ENCODE peak calls at places on chromosomes 2 and 18, in nine cellular contexts. One of them, this sample, is unnamed.
A peak's percentile ranks its signal among the peaks of the same experiment; 100 is the strongest.

GRCh38 chr2:6184532-6185302 is 492.5 kb downstream of the SOX11 start:
- DNase-seq in GM12878: no peak
- DNase-seq in HepG2: peak; percentile 15
- DNase-seq in K562: no peak
- DNase-seq in sigmoid colon: no peak
- DNase-seq in SK-N-SH: peak; percentile 26
- DNase-seq in transverse colon: no peak
- DNase-seq in upper lobe of left lung: no peak
- DNase-seq in stomach: no peak
- DNase-seq in this sample: no peak

GRCh38 chr2:120539937-120540718 is 194.2 kb downstream of the INHBB start:
- DNase-seq in GM12878: no peak
- DNase-seq in HepG2: peak; percentile 94
- DNase-seq in K562: no peak
- DNase-seq in sigmoid colon: peak; percentile 77
- DNase-seq in SK-N-SH: peak; percentile 45
- DNase-seq in transverse colon: peak; percentile 21
- DNase-seq in upper lobe of left lung: peak; percentile 68
- DNase-seq in stomach: no peak
- DNase-seq in this sample: no peak

GRCh38 chr18:9494778-9495302 is 19.5 kb downstream of the RALBP1 start:
- DNase-seq in GM12878: peak; percentile 56
- DNase-seq in HepG2: no peak
- DNase-seq in K562: no peak
- DNase-seq in sigmoid colon: no peak
- DNase-seq in SK-N-SH: no peak
- DNase-seq in transverse colon: no peak
- DNase-seq in upper lobe of left lung: no peak
- DNase-seq in stomach: no peak
- DNase-seq in this sample: no peak

GRCh38 chr2:239727776-239728600 is 297.2 kb downstream of the NDUFA10 start:
- DNase-seq in GM12878: no peak
- DNase-seq in HepG2: no peak
- DNase-seq in K562: no peak
- DNase-seq in sigmoid colon: peak; percentile 46
- DNase-seq in SK-N-SH: no peak
- DNase-seq in transverse colon: no peak
- DNase-seq in upper lobe of left lung: no peak
- DNase-seq in stomach: no peak
- DNase-seq in this sample: no peak

GRCh38 chr18:76451475-76452331 is 43.3 kb downstream of the ZNF516 start:
- DNase-seq in GM12878: no peak
- DNase-seq in HepG2: no peak
- DNase-seq in K562: no peak
- DNase-seq in sigmoid colon: peak; percentile 63
- DNase-seq in SK-N-SH: no peak
- DNase-seq in transverse colon: no peak
- DNase-seq in upper lobe of left lung: peak; percentile 21
- DNase-seq in stomach: no peak
- DNase-seq in this sample: no peak

GRCh38 chr2:132670104-132670960 is at the start of gene LYPD1:
- DNase-seq in GM12878: no peak
- DNase-seq in HepG2: no peak
- DNase-seq in K562: no peak
- DNase-seq in sigmoid colon: peak; percentile 59
- DNase-seq in SK-N-SH: peak; percentile 51
- DNase-seq in transverse colon: no peak
- DNase-seq in upper lobe of left lung: no peak
- DNase-seq in stomach: no peak
- DNase-seq in this sample: no peak

GRCh38 chr18:54075681-54076080 is 148.8 kb downstream of the MBD2 start:
- DNase-seq in GM12878: no peak
- DNase-seq in HepG2: no peak
- DNase-seq in K562: no peak
- DNase-seq in sigmoid colon: no peak
- DNase-seq in SK-N-SH: no peak
- DNase-seq in transverse colon: no peak
- DNase-seq in upper lobe of left lung: no peak
- DNase-seq in stomach: no peak
- DNase-seq in this sample: no peak

GRCh38 chr2:45845566-45845965 is 194.1 kb downstream of the PRKCE start:
- DNase-seq in GM12878: no peak
- DNase-seq in HepG2: no peak
- DNase-seq in K562: no peak
- DNase-seq in sigmoid colon: no peak
- DNase-seq in SK-N-SH: peak; percentile 57
- DNase-seq in transverse colon: no peak
- DNase-seq in upper lobe of left lung: no peak
- DNase-seq in stomach: no peak
- DNase-seq in this sample: no peak

GRCh38 chr2:47010176-47010575 is 94.6 kb upstream of the MCFD2 start:
- DNase-seq in GM12878: no peak
- DNase-seq in HepG2: no peak
- DNase-seq in K562: no peak
- DNase-seq in sigmoid colon: no peak
- DNase-seq in SK-N-SH: no peak
- DNase-seq in transverse colon: no peak
- DNase-seq in upper lobe of left lung: no peak
- DNase-seq in stomach: no peak
- DNase-seq in this sample: no peak

GRCh38 chr18:51275712-51276473 is 78.4 kb upstream of the MEX3C start:
- DNase-seq in GM12878: no peak
- DNase-seq in HepG2: no peak
- DNase-seq in K562: no peak
- DNase-seq in sigmoid colon: no peak
- DNase-seq in SK-N-SH: no peak
- DNase-seq in transverse colon: peak; percentile 20
- DNase-seq in upper lobe of left lung: no peak
- DNase-seq in stomach: peak; percentile 29
- DNase-seq in this sample: no peak

GRCh38 chr2:64862001-64862397 is 127.2 kb upstream of the SLC1A4 start:
- DNase-seq in GM12878: no peak
- DNase-seq in HepG2: no peak
- DNase-seq in K562: no peak
- DNase-seq in sigmoid colon: no peak
- DNase-seq in SK-N-SH: no peak
- DNase-seq in transverse colon: no peak
- DNase-seq in upper lobe of left lung: no peak
- DNase-seq in stomach: no peak
- DNase-seq in this sample: no peak

GRCh38 chr2:64861338-64862000 is 127.7 kb upstream of the SLC1A4 start:
- DNase-seq in GM12878: no peak
- DNase-seq in HepG2: no peak
- DNase-seq in K562: no peak
- DNase-seq in sigmoid colon: no peak
- DNase-seq in SK-N-SH: no peak
- DNase-seq in transverse colon: no peak
- DNase-seq in upper lobe of left lung: no peak
- DNase-seq in stomach: peak; percentile 24
- DNase-seq in this sample: no peak

GRCh38 chr2:64860936-64861335 is 128.3 kb upstream of the SLC1A4 start:
- DNase-seq in GM12878: no peak
- DNase-seq in HepG2: no peak
- DNase-seq in K562: no peak
- DNase-seq in sigmoid colon: no peak
- DNase-seq in SK-N-SH: no peak
- DNase-seq in transverse colon: no peak
- DNase-seq in upper lobe of left lung: no peak
- DNase-seq in stomach: peak; percentile 2
- DNase-seq in this sample: no peak

GRCh38 chr2:64863097-64863820 is 125.9 kb upstream of the SLC1A4 start:
- DNase-seq in GM12878: no peak
- DNase-seq in HepG2: no peak
- DNase-seq in K562: no peak
- DNase-seq in sigmoid colon: no peak
- DNase-seq in SK-N-SH: no peak
- DNase-seq in transverse colon: no peak
- DNase-seq in upper lobe of left lung: no peak
- DNase-seq in stomach: no peak
- DNase-seq in this sample: no peak

DNA sequence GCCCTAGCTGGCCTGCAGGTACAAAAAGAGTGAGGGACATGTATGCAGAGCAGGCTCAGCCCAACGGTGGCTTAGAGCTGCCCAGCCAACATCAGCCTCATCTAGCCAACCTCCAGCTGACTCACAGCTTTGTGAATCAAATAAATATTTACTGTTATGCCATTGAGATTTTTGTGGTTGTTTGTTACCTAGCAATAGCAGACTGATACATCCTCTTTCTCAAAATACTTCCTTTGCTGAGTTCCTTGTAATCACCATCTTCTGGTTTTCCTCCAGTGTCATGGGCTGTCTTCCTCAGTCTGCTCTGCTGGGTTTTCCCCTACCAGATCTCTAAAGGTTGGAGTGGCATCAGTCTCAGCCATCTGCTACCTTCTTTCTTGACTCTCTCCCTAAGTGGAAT is 126.6 kb upstream of the SLC1A4 start:
- DNase-seq in GM12878: no peak
- DNase-seq in HepG2: no peak
- DNase-seq in K562: no peak
- DNase-seq in sigmoid colon: no peak
- DNase-seq in SK-N-SH: no peak
- DNase-seq in transverse colon: no peak
- DNase-seq in upper lobe of left lung: no peak
- DNase-seq in stomach: no peak
- DNase-seq in this sample: no peak
- TF ChIP-seq EP300 in GM12878: no peak
- TF ChIP-seq EP300 in HepG2: no peak
- TF ChIP-seq EP300 in K562: no peak
- TF ChIP-seq EP300 in sigmoid colon: no peak
- TF ChIP-seq EP300 in SK-N-SH: no peak
- TF ChIP-seq EP300 in transverse colon: no peak
- TF ChIP-seq EP300 in upper lobe of left lung: no peak
- TF ChIP-seq EP300 in stomach: no peak
- TF ChIP-seq EP300 in this sample: no peak

DNA sequence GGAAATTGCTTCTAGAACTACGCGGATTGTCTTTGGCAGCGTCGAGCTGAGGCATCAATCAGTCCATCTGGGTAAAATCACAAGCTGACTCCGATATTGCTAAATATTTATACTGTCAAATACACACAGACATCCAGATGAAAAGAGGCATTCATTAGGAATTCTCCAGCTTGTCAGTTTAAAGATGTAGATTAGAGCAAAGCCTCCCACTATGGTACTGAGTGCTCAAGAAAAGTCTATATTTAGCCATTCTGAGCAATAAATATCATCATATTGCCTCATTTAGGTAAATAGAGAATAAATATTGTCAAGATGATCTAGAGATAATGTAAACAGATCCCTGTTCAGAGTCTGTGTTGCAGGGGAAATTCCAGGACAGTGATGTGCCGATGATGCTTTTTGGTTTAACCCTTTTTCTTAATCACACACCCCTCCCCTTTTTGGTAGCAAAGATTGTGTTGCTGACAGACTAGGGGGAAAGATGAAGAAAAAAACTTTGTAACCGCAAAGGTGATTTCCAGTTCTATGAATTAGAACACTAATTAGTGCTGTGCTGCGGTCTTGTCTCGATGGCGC is 171.9 kb downstream of the PTGR3 start:
- DNase-seq in GM12878: no peak
- DNase-seq in HepG2: peak; percentile 18
- DNase-seq in K562: no peak
- DNase-seq in sigmoid colon: no peak
- DNase-seq in SK-N-SH: no peak
- DNase-seq in transverse colon: no peak
- DNase-seq in upper lobe of left lung: no peak
- DNase-seq in stomach: no peak
- DNase-seq in this sample: peak; percentile 66
- TF ChIP-seq POLR2AphosphoS5 in GM12878: no peak
- TF ChIP-seq POLR2AphosphoS5 in HepG2: no peak
- TF ChIP-seq POLR2AphosphoS5 in K562: no peak
- TF ChIP-seq POLR2AphosphoS5 in sigmoid colon: peak; percentile 28
- TF ChIP-seq POLR2AphosphoS5 in SK-N-SH: no peak
- TF ChIP-seq POLR2AphosphoS5 in transverse colon: peak; percentile 41
- TF ChIP-seq POLR2AphosphoS5 in upper lobe of left lung: no peak
- TF ChIP-seq POLR2AphosphoS5 in stomach: no peak
- TF ChIP-seq POLR2AphosphoS5 in this sample: no peak

DNA sequence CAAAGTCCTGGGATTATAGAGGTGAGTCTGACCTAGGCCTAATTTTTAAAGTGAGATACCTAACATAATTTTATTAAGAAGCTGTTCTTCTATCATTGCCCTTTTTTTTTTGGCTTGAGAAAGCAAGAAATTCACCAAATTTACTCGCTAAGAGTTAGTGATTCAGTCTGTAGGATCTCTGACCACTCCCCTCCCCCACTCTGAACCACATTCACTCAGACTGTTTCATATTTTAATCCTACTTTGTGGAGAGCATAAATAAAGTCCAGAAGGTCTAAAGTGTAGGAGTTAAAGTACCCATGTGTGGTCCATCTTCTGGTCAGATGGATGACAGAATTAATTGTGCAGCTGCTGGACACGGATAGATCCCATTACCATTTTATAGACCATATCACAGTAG is 115.8 kb upstream of the MGAT5 start:
- DNase-seq in GM12878: no peak
- DNase-seq in HepG2: no peak
- DNase-seq in K562: no peak
- DNase-seq in sigmoid colon: no peak
- DNase-seq in SK-N-SH: no peak
- DNase-seq in transverse colon: no peak
- DNase-seq in upper lobe of left lung: no peak
- DNase-seq in stomach: no peak
- DNase-seq in this sample: no peak
- TF ChIP-seq EP300 in GM12878: no peak
- TF ChIP-seq EP300 in HepG2: no peak
- TF ChIP-seq EP300 in K562: no peak
- TF ChIP-seq EP300 in sigmoid colon: no peak
- TF ChIP-seq EP300 in SK-N-SH: no peak
- TF ChIP-seq EP300 in transverse colon: no peak
- TF ChIP-seq EP300 in upper lobe of left lung: no peak
- TF ChIP-seq EP300 in stomach: no peak
- TF ChIP-seq EP300 in this sample: no peak

GRCh38 chr2:189483571-189484415 is 42.5 kb downstream of the WDR75 start:
- DNase-seq in GM12878: no peak
- DNase-seq in HepG2: no peak
- DNase-seq in K562: no peak
- DNase-seq in sigmoid colon: no peak
- DNase-seq in SK-N-SH: peak; percentile 6
- DNase-seq in transverse colon: no peak
- DNase-seq in upper lobe of left lung: no peak
- DNase-seq in stomach: no peak
- DNase-seq in this sample: no peak

GRCh38 chr2:189485146-189485545 is 43.9 kb downstream of the WDR75 start:
- DNase-seq in GM12878: no peak
- DNase-seq in HepG2: no peak
- DNase-seq in K562: no peak
- DNase-seq in sigmoid colon: no peak
- DNase-seq in SK-N-SH: no peak
- DNase-seq in transverse colon: no peak
- DNase-seq in upper lobe of left lung: no peak
- DNase-seq in stomach: no peak
- DNase-seq in this sample: no peak

GRCh38 chr2:189486237-189486770 is 45.0 kb downstream of the WDR75 start:
- DNase-seq in GM12878: no peak
- DNase-seq in HepG2: no peak
- DNase-seq in K562: no peak
- DNase-seq in sigmoid colon: no peak
- DNase-seq in SK-N-SH: no peak
- DNase-seq in transverse colon: no peak
- DNase-seq in upper lobe of left lung: no peak
- DNase-seq in stomach: no peak
- DNase-seq in this sample: no peak

GRCh38 chr2:189492451-189492850 is 51.2 kb downstream of the WDR75 start:
- DNase-seq in GM12878: no peak
- DNase-seq in HepG2: no peak
- DNase-seq in K562: no peak
- DNase-seq in sigmoid colon: no peak
- DNase-seq in SK-N-SH: no peak
- DNase-seq in transverse colon: no peak
- DNase-seq in upper lobe of left lung: no peak
- DNase-seq in stomach: no peak
- DNase-seq in this sample: no peak

GRCh38 chr2:189487283-189488280 is 46.3 kb downstream of the WDR75 start:
- DNase-seq in GM12878: no peak
- DNase-seq in HepG2: no peak
- DNase-seq in K562: no peak
- DNase-seq in sigmoid colon: no peak
- DNase-seq in SK-N-SH: no peak
- DNase-seq in transverse colon: no peak
- DNase-seq in upper lobe of left lung: no peak
- DNase-seq in stomach: no peak
- DNase-seq in this sample: no peak
- TF ChIP-seq POLR2AphosphoS5 in GM12878: no peak
- TF ChIP-seq POLR2AphosphoS5 in HepG2: no peak
- TF ChIP-seq POLR2AphosphoS5 in K562: no peak
- TF ChIP-seq POLR2AphosphoS5 in sigmoid colon: no peak
- TF ChIP-seq POLR2AphosphoS5 in SK-N-SH: no peak
- TF ChIP-seq POLR2AphosphoS5 in transverse colon: no peak
- TF ChIP-seq POLR2AphosphoS5 in upper lobe of left lung: no peak
- TF ChIP-seq POLR2AphosphoS5 in stomach: no peak
- TF ChIP-seq POLR2AphosphoS5 in this sample: no peak